ENCODE peak calls at places on chromosome 5, in seven cellular contexts. M is breast epithelium, U is heart left ventricle, I is esophagus squamous epithelium, K is gastrocnemius medialis, T is stomach, H is Peyer's patch. S is an unnamed sample. For H3K4me1, the result is how much of the 10 kb centered on the place peaks cover.

GRCh38 chr5:179553875-179554274 is 3.5 kb downstream of the RUFY1 start:
- DNase-seq in M (peak), U (no peak), I (no peak), K (peak), T (no peak), H (peak), S (peak)

GRCh38 chr5:79853676-79854418 is 137.2 kb downstream of the MTX3 start:
- DNase-seq in M (no peak), U (no peak), I (no peak), K (no peak), T (no peak), H (no peak), S (no peak)

GRCh38 chr5:17067657-17068392 is 131.7 kb upstream of the MYO10 start:
- DNase-seq in M (no peak), U (no peak), I (no peak), K (no peak), T (no peak), H (no peak), S (no peak)

GRCh38 chr5:95399034-95399433 is 7.9 kb downstream of the FAM81B start:
- DNase-seq in M (no peak), U (no peak), I (no peak), K (no peak), T (no peak), H (no peak), S (no peak)

GRCh38 chr5:82183828-82184227 is 94.3 kb downstream of the RPS23 start:
- DNase-seq in M (no peak), U (no peak), I (no peak), K (peak), T (no peak), H (no peak), S (no peak)

GRCh38 chr5:34685485-34686197 is 29.5 kb downstream of the RAI14 start:
- DNase-seq in M (no peak), U (no peak), I (no peak), K (no peak), T (no peak), H (no peak), S (no peak)

GRCh38 chr5:144318011-144318410 is 147.3 kb downstream of the KCTD16 start:
- DNase-seq in M (no peak), U (no peak), I (no peak), K (no peak), T (no peak), H (no peak), S (no peak)

GRCh38 chr5:132510076-132510475 is 19.5 kb upstream of the IRF1 start:
- DNase-seq in M (no peak), U (no peak), I (no peak), K (no peak), T (no peak), H (no peak), S (no peak)

GRCh38 chr5:179878222-179879002 is 19.8 kb upstream of the MRNIP start:
- DNase-seq in M (no peak), U (no peak), I (no peak), K (peak), T (no peak), H (no peak), S (no peak)

GRCh38 chr5:167633931-167634341 is 657.5 kb upstream of the WWC1 start:
- DNase-seq in M (no peak), U (no peak), I (no peak), K (no peak), T (no peak), H (no peak), S (no peak)

GRCh38 chr5:5025774-5026406 is 114.2 kb upstream of the ADAMTS16 start:
- DNase-seq in M (no peak), U (no peak), I (no peak), K (no peak), T (no peak), H (no peak), S (no peak)

GRCh38 chr5:124230456-124230855 is 516.0 kb downstream of the ZNF608 start:
- DNase-seq in M (no peak), U (no peak), I (no peak), K (no peak), T (no peak), H (no peak), S (no peak)

GRCh38 chr5:138878437-138879235 is 3.5 kb upstream of the LRRTM2 start:
- DNase-seq in M (no peak), U (no peak), I (no peak), K (no peak), T (no peak), H (no peak), S (peak)

GRCh38 chr5:109844695-109845094 is 155.0 kb downstream of the MAN2A1 start:
- DNase-seq in M (no peak), U (no peak), I (no peak), K (no peak), T (no peak), H (no peak), S (no peak)

GRCh38 chr5:169648725-169649124 is 11.7 kb downstream of the DOCK2 start:
- DNase-seq in M (no peak), U (peak), I (no peak), K (no peak), T (no peak), H (no peak), S (no peak)

DNA sequence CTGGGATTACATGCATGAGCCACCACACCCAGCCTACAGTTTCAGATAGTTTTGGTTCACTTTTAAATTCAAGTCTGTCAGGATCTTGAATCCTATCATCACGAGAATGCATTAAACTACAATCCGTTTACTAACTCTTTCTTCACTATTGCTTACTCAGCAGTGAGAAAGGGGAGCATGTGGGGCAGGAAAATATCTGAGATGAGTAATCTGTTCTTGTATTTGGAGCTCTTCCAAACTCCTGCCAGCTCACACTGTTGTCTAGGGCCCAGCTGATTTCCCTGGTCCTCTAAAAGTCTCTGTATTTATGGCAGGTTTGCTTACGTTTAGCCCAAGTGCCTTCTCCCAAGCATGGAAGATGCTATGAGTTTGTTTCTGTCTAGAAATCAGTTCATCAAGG is 152.2 kb downstream of the FGF18 start:
- DNase-seq in M (no peak), U (no peak), I (no peak), K (no peak), T (no peak), H (no peak), S (no peak)
- TF ChIP-seq CTCF in M (no peak), U (no peak), I (no peak), K (no peak), T (no peak), H (no peak), S (no peak)

GRCh38 chr5:151718653-151719052 is 31.9 kb upstream of the SPARC start:
- DNase-seq in M (no peak), U (no peak), I (no peak), K (no peak), T (no peak), H (no peak), S (no peak)

GRCh38 chr5:151718168-151718567 is 31.5 kb upstream of the SPARC start:
- DNase-seq in M (no peak), U (no peak), I (no peak), K (no peak), T (no peak), H (no peak), S (no peak)

GRCh38 chr5:151720195-151720594 is 33.5 kb upstream of the SPARC start:
- DNase-seq in M (no peak), U (no peak), I (no peak), K (no peak), T (no peak), H (no peak), S (no peak)

GRCh38 chr5:151721087-151721646 is 34.5 kb upstream of the SPARC start:
- DNase-seq in M (no peak), U (no peak), I (no peak), K (no peak), T (no peak), H (no peak), S (no peak)

GRCh38 chr5:151719228-151719861 is 32.6 kb upstream of the SPARC start:
- DNase-seq in M (no peak), U (no peak), I (no peak), K (peak), T (no peak), H (peak), S (peak)
- H3K4me1 ChIP-seq in M (under half), U (under half), I (under half), K (under half), T (under half), H (under half), S (under half)

GRCh38 chr5:87300744-87301143 is 33.1 kb downstream of the RASA1 start:
- DNase-seq in M (no peak), U (no peak), I (no peak), K (no peak), T (no peak), H (no peak), S (peak)
- TF ChIP-seq POLR2A in M (no peak), U (no peak), I (no peak), K (no peak), T (no peak), H (no peak), S (no peak)

GRCh38 chr5:136802382-136802781 is 437.0 kb upstream of the TRPC7 start:
- DNase-seq in M (no peak), U (no peak), I (no peak), K (peak), T (no peak), H (no peak), S (peak)
- TF ChIP-seq CTCF in M (no peak), U (peak), I (peak), K (peak), T (no peak), H (no peak), S (no peak)

GRCh38 chr5:150315245-150315644 is 12.5 kb upstream of the ARSI start:
- DNase-seq in M (no peak), U (no peak), I (no peak), K (no peak), T (no peak), H (no peak), S (no peak)

GRCh38 chr5:150313501-150313900 is 10.8 kb upstream of the ARSI start:
- DNase-seq in M (no peak), U (no peak), I (no peak), K (no peak), T (no peak), H (no peak), S (no peak)

GRCh38 chr5:150312518-150312917 is 9.8 kb upstream of the ARSI start:
- DNase-seq in M (no peak), U (no peak), I (no peak), K (no peak), T (no peak), H (no peak), S (no peak)

GRCh38 chr5:150311015-150311692 is 8.4 kb upstream of the ARSI start:
- DNase-seq in M (no peak), U (no peak), I (no peak), K (no peak), T (no peak), H (no peak), S (no peak)

DNA sequence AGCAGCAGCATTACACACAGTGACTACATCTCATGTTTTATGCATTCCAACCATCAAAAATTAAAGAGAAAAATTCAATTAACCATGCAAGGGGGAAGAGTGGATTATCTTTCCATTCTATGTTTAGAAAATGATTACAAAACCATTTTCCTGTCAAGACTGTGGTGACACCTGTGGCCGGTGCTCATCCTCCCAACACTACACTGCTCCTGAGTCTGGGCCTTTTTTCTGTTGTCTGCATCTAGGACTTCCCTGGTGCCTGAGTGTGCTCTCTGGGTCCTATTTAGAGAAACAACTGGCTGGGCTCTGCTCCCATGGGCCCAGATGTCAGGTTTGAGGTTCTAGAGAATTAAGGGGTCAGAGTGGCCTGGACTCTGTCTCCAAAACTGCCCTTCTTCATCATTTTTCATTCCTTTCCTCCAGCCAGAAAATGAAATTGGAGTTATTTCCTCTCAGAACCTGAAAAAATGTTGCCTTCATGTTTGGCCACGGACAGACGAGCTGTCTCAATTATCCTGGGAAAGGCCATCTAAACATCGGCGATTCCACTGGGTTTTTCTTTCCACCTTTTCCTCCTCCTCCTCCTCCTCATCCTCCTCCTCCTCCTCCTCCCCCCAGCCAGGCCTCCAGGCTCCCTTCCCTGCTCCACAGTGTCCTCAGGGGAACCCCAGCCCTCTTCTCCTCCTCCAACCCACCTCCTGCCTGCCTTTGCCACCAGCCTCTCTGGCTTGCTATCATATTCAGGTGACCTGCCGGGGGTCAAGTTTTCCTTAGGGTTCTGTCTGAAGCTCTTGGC is 11.4 kb upstream of the ARSI start:
- DNase-seq in M (no peak), U (no peak), I (no peak), K (no peak), T (no peak), H (no peak), S (no peak)
- H3K4me1 ChIP-seq in M (under half), U (under half), I (under half), K (under half), T (under half), H (under half), S (under half)

DNA sequence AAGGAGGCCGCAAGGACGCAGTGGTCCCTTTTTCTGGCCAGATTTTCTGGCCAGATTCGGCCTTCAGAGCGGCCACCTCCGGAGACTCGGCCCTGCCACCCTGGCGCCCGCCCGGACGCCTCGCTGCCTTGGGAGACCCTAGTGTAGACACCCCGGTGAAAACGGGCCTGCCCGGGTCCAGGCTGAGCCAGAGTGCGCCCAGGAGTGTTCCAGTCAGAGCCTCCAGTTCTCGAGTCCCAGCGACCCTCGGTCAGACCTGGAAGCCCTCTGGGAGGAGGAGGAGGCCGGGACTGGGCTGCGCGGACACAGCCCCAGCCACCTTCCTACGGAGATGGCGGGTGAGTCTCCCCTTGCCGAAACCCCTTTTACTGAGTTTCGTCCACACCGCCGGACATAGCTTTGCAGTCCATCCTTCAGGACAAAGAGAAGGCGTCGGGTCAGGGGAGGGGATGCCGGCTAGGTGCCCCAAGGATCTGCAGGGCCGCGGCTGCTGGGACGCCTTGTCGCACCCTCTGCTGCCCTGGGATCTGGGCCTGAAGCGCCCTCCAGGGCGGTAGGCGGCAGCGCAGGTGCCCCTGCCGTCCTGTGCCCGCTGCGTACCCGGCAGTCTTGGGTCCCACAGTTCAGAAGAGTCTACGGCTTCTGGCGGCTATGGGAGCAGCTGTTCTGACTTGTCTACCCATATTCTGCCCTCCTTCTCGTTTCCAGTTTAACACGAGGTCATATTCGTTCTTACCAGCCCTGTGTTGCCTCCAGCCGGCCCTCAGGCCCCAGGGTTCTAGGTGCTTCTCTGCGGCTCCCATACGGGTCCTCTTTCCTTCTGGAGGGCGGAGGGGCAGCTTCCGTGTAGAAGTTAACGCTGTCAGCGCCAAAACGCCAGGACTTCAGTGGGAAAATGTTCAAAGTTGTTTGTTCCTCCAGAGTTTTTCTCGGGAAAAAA is 1771.7 kb upstream of the CDH9 start:
- DNase-seq in M (no peak), U (peak), I (no peak), K (no peak), T (no peak), H (no peak), S (no peak)
- TF ChIP-seq POLR2A in M (no peak), U (no peak), I (no peak), K (no peak), T (no peak), H (no peak), S (no peak)

DNA sequence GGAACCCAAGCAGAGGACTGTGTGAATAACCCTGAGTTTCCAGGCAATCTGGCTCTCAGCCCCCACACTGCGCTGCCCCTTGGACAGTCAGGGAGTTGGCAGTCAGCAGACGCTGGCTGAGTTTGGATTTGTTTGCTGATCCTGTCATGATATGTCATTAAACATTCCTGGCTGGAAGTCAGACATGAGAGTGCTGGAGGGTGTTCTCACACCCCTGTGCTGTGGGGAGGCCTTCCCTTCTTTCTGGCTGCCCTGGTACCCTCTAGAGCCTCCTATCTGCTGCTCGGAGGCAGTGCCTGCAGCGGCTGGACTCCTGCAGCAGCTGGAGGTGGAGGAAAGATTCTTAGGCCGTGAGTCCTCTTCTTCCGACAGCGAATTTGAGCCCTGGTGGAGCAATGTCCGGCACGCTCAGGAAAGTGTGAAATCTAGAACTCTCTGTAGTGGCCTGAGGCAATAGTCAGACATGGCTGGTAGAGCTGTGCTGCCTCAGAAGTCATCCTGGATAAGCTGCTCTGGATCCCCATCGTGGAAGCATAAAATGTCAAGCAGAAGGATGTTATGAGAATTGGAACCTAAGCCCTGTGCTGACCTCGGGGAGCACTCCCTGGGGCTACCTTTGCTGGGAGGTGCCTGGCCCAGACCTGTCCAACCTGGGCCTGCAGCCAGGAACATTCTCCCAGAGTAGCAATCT is 72.0 kb downstream of the PDE8B start:
- DNase-seq in M (no peak), U (no peak), I (no peak), K (no peak), T (no peak), H (no peak), S (no peak)
- TF ChIP-seq CTCF in M (no peak), U (no peak), I (no peak), K (no peak), T (no peak), H (no peak), S (no peak)

GRCh38 chr5:122703214-122703613 is 71.7 kb upstream of the SNX2 start:
- DNase-seq in M (no peak), U (no peak), I (no peak), K (no peak), T (no peak), H (no peak), S (no peak)

GRCh38 chr5:122701640-122702523 is 73.0 kb upstream of the SNX2 start:
- DNase-seq in M (no peak), U (no peak), I (no peak), K (no peak), T (no peak), H (peak), S (no peak)

GRCh38 chr5:122702524-122702875 is 72.4 kb upstream of the SNX2 start:
- DNase-seq in M (no peak), U (no peak), I (no peak), K (no peak), T (no peak), H (peak), S (no peak)

GRCh38 chr5:122697171-122697570 is 77.7 kb upstream of the SNX2 start:
- DNase-seq in M (no peak), U (no peak), I (no peak), K (no peak), T (no peak), H (no peak), S (no peak)

DNA sequence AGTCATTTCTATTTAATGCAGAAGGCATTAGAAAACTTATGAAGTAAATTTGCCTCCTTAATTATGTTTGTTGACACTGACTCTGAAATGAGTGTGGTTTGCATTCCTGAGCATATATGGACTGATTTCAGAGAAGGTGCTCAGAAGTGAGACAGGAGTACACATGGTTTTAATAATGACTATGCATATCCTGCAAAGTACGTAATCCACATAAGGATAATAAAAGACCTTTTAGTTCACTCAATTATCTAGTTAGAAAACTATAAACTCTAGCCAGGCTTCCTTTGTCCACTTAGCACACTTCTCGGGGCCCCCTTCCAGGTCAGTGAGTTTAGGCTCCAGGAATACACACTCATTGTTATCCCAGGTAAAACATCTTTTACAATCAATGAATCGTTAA is 75.7 kb upstream of the SNX2 start:
- DNase-seq in M (no peak), U (no peak), I (no peak), K (no peak), T (no peak), H (no peak), S (no peak)
- H3K4me1 ChIP-seq in M (under half), U (under half), I (under half), K (under half), T (under half), H (under half), S (under half)